ENCODE peak calls at places on chromosome 13, in ten cellular contexts. Y, P, N, E, X, G, O, H, J and I are unnamed samples.

GRCh38 chr13:59671853-59672252 is 491.9 kb downstream of the DIAPH3 start:
- DNase-seq in Y (no peak), P (peak), N (no peak), E (no peak), X (no peak), G (no peak), O (no peak), H (no peak), J (peak), I (no peak)

GRCh38 chr13:109330941-109331340 is 455.4 kb downstream of the IRS2 start:
- DNase-seq in Y (no peak), P (no peak), N (no peak), E (no peak), X (peak), G (no peak), O (peak), H (no peak), J (no peak), I (peak)

GRCh38 chr13:26246154-26246553 is 7.8 kb upstream of the CDK8 start:
- DNase-seq in Y (no peak), P (no peak), N (no peak), E (no peak), X (no peak), G (no peak), O (peak), H (no peak), J (no peak), I (no peak)

GRCh38 chr13:108361769-108362168 is 92.3 kb downstream of the TNFSF13B start:
- DNase-seq in Y (no peak), P (no peak), N (no peak), E (no peak), X (no peak), G (no peak), O (no peak), H (no peak), J (no peak), I (no peak)

GRCh38 chr13:74869846-74870245 is 612.1 kb downstream of the TBC1D4 start:
- DNase-seq in Y (no peak), P (peak), N (no peak), E (no peak), X (peak), G (no peak), O (no peak), H (no peak), J (peak), I (peak)

GRCh38 chr13:66425741-66426140 is 804.4 kb downstream of the PCDH9 start:
- DNase-seq in Y (no peak), P (no peak), N (no peak), E (no peak), X (peak), G (no peak), O (peak), H (no peak), J (no peak), I (peak)

GRCh38 chr13:65336916-65337315 is 1893.2 kb downstream of the PCDH9 start:
- DNase-seq in Y (no peak), P (peak), N (no peak), E (no peak), X (peak), G (no peak), O (peak), H (no peak), J (no peak), I (peak)

GRCh38 chr13:62119739-62120700 is 704.4 kb upstream of the PCDH20 start:
- DNase-seq in Y (no peak), P (peak), N (peak), E (no peak), X (peak), G (no peak), O (peak), H (no peak), J (peak), I (no peak)

GRCh38 chr13:50580684-50581305 is 262.7 kb downstream of the DLEU7 start:
- DNase-seq in Y (no peak), P (peak), N (no peak), E (no peak), X (peak), G (no peak), O (peak), H (peak), J (peak), I (peak)

GRCh38 chr13:81872581-81872980 is 1531.7 kb upstream of the SPRY2 start:
- DNase-seq in Y (no peak), P (no peak), N (peak), E (no peak), X (no peak), G (no peak), O (no peak), H (no peak), J (no peak), I (no peak)

GRCh38 chr13:77692746-77693448 is 4.6 kb upstream of the SLAIN1 start:
- DNase-seq in Y (no peak), P (no peak), N (no peak), E (no peak), X (peak), G (no peak), O (no peak), H (no peak), J (peak), I (no peak)

GRCh38 chr13:85974604-85975366 is 175.6 kb upstream of the SLITRK6 start:
- DNase-seq in Y (no peak), P (peak), N (no peak), E (no peak), X (peak), G (no peak), O (no peak), H (no peak), J (no peak), I (peak)

GRCh38 chr13:69551193-69551592 is 556.4 kb upstream of the ATXN8OS start:
- DNase-seq in Y (no peak), P (no peak), N (no peak), E (no peak), X (no peak), G (no peak), O (no peak), H (no peak), J (no peak), I (no peak)

GRCh38 chr13:70253411-70253810 is 145.2 kb upstream of the KLHL1 start:
- DNase-seq in Y (no peak), P (no peak), N (no peak), E (no peak), X (peak), G (no peak), O (no peak), H (no peak), J (no peak), I (peak)

GRCh38 chr13:98480915-98481510 is 95.9 kb downstream of the STK24 start:
- DNase-seq in Y (no peak), P (peak), N (no peak), E (no peak), X (no peak), G (peak), O (peak), H (no peak), J (no peak), I (peak)

GRCh38 chr13:110225007-110225406 is 82.0 kb downstream of the COL4A1 start:
- DNase-seq in Y (no peak), P (no peak), N (no peak), E (no peak), X (no peak), G (no peak), O (no peak), H (no peak), J (no peak), I (no peak)

DNA sequence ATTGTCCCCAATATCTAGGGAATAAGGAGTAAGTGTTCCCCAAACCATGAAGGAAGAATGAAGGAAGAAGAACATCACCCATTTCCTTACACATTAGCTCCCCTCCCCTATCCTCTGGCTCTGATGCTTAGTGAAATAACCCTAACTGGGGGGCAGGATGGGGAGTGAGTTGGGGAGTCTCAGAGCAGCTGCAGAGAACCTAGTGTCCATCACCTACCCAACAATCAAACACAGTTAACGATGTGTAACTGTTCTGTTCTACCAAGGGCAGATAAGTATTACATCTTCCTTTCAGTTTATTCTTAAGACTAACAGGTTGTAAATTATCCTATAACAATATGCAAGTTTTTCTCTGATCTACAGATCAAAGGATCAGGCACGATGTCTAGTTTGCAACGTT is 12.8 kb downstream of the ELF1 start:
- DNase-seq in Y (no peak), P (no peak), N (no peak), E (no peak), X (no peak), G (no peak), O (no peak), H (no peak), J (no peak), I (no peak)
- H3K27ac ChIP-seq in Y (peak), P (no peak), N (no peak), E (peak), X (no peak), G (peak), O (no peak), H (no peak), J (no peak), I (no peak)

DNA sequence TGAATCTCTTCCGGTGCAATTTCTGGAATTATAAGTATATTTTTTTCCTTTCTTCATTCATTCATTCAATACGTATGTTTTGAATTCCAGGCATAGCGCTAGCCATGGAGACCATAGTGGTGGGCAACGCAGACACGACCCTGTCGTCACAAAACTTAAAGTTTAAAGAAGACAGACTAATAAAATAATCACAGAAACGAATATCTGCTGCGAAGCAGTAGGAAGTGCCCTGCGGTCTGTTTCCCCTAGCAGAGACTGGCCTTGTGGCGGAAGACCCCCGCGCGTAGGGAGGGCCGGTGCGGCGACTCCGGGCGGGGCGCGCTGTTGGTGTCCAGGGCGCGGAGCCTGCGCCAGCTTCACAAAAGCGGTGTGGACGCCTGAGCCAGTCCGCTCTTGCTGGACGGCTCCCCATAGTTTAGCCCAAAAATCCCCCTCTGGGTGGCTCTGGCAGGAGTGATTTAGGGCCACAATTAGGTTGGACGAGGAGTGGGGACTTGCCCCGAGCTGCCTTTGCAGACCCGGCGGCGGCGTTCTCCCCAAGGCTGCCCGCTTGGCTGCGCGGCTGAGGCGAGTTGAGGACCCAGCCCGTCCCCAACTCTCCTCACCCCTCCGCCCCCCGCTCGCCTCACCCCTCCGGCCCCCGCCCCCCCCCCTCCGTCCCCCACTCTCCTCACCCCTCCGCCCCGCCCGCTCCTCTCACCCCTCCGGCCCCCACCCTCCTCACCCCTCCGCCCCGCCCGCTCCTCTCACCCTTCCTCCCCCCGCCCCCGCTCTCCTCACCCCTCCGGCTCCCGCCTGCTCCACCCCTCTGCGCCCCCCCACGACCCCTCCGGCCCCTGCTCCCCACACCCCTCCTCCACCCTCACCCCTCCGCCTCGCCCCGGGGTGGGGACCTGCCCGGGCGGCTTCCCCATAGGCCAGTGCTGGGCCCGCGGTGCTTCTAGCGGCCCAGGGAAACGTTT is 14.2 kb upstream of the LATS2 start:
- DNase-seq in Y (peak), P (peak), N (peak), E (peak), X (no peak), G (no peak), O (no peak), H (peak), J (peak), I (no peak)
- H3K4me3 ChIP-seq in Y (peak), P (peak), N (peak), E (no peak), X (peak), G (peak), O (no peak), H (peak), J (peak), I (peak)

GRCh38 chr13:30364876-30365275 is 57.4 kb upstream of the UBE2L5 start:
- DNase-seq in Y (no peak), P (peak), N (peak), E (no peak), X (peak), G (no peak), O (peak), H (peak), J (peak), I (no peak)
- H3K27ac ChIP-seq in Y (no peak), P (no peak), N (peak), E (no peak), X (no peak), G (no peak), O (peak), H (peak), J (peak), I (no peak)

DNA sequence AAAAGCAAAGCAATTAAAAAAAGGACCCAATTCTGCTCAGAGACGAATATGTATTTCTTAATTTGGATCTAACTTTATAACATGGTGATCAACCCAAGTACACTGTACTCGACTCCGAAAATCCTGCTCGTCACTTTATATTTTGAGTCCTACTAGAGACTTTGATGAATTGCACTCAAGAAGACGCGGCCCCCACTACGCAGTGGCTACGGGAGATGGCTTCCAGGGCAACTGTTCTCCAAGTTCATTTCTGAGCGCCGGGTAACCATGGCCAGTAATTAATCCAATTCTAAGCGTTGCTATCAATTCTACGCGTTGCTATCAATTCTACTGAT is 720 bp downstream of the SUPT20H start:
- DNase-seq in Y (no peak), P (peak), N (peak), E (no peak), X (no peak), G (no peak), O (no peak), H (no peak), J (no peak), I (peak)
- H3K4me3 ChIP-seq in Y (peak), P (peak), N (peak), E (peak), X (peak), G (peak), O (peak), H (peak), J (peak), I (peak)